ENCODE peak calls at places on chromosomes 2 and 18, in six cellular contexts. W is GM23248, K is hepatocyte, P is GM23338, B is neural progenitor cell, Y is endothelial cell of umbilical vein. S is an unnamed sample. For H3K4me1, the result is how much of the 10 kb centered on the place peaks cover.

GRCh38 chr18:74265546-74266098 is 26.1 kb downstream of the CYB5A start:
- DNase-seq in W (no peak), K (no peak), P (no peak), B (no peak), Y (no peak), S (no peak)

GRCh38 chr2:219056896-219057708 is 3.6 kb downstream of the IHH start:
- DNase-seq in W (peak), K (no peak), P (peak), B (peak), Y (no peak), S (no peak)

GRCh38 chr18:35485852-35486251 is 11.9 kb downstream of the INO80C start:
- DNase-seq in W (no peak), K (no peak), P (no peak), B (no peak), Y (no peak), S (no peak)

GRCh38 chr18:59712311-59712710 is 15.1 kb upstream of the CCBE1 start:
- DNase-seq in W (no peak), K (no peak), P (no peak), B (no peak), Y (no peak), S (peak)

GRCh38 chr2:48482774-48483173 is 47.2 kb upstream of the STON1 start:
- DNase-seq in W (no peak), K (no peak), P (no peak), B (no peak), Y (peak), S (no peak)

GRCh38 chr2:3174626-3175567 is 202.7 kb downstream of the EIPR1 start:
- DNase-seq in W (no peak), K (no peak), P (no peak), B (no peak), Y (no peak), S (no peak)

GRCh38 chr2:145654746-145655145 is 1134.8 kb upstream of the ZEB2 start:
- DNase-seq in W (peak), K (no peak), P (no peak), B (no peak), Y (no peak), S (no peak)

GRCh38 chr2:60530228-60530627 is 23.2 kb downstream of the BCL11A start:
- DNase-seq in W (no peak), K (peak), P (no peak), B (no peak), Y (no peak), S (no peak)

GRCh38 chr18:59799383-59800015 is 100.3 kb upstream of the PMAIP1 start:
- DNase-seq in W (no peak), K (no peak), P (no peak), B (no peak), Y (no peak), S (no peak)

GRCh38 chr18:46893360-46893759 is 23.9 kb downstream of the PIAS2 start:
- DNase-seq in W (no peak), K (no peak), P (no peak), B (no peak), Y (no peak), S (no peak)

GRCh38 chr18:12394428-12394827 is 13.3 kb upstream of the PRELID3A start:
- DNase-seq in W (peak), K (no peak), P (peak), B (peak), Y (peak), S (peak)

GRCh38 chr18:61896767-61897166 is 4.0 kb upstream of the RNF152 start:
- DNase-seq in W (peak), K (peak), P (no peak), B (peak), Y (peak), S (no peak)

GRCh38 chr2:85852979-85853498 is 35.8 kb downstream of the ST3GAL5 start:
- DNase-seq in W (peak), K (no peak), P (no peak), B (no peak), Y (no peak), S (no peak)

GRCh38 chr2:74525717-74526648 is at the start of gene DQX1:
- DNase-seq in W (peak), K (peak), P (peak), B (peak), Y (peak), S (peak)

GRCh38 chr2:98530114-98530513 is 78.2 kb downstream of the COA5 start:
- DNase-seq in W (no peak), K (no peak), P (no peak), B (peak), Y (no peak), S (no peak)

GRCh38 chr2:98212733-98213132 is 125.8 kb downstream of the VWA3B start:
- DNase-seq in W (no peak), K (no peak), P (no peak), B (no peak), Y (no peak), S (no peak)

GRCh38 chr2:55159037-55159651 is 72.9 kb downstream of the CLHC1 start:
- DNase-seq in W (no peak), K (no peak), P (no peak), B (no peak), Y (peak), S (no peak)

GRCh38 chr2:36389081-36389480 is 33.5 kb downstream of the CRIM1 start:
- DNase-seq in W (peak), K (peak), P (peak), B (no peak), Y (peak), S (peak)

GRCh38 chr2:74583504-74583903 is 29.0 kb downstream of the DOK1 start:
- DNase-seq in W (peak), K (no peak), P (peak), B (no peak), Y (no peak), S (no peak)

GRCh38 chr2:239927424-239927981 is 97.6 kb downstream of the NDUFA10 start:
- DNase-seq in W (peak), K (peak), P (no peak), B (no peak), Y (peak), S (peak)

GRCh38 chr2:40420478-40420877 is 31.4 kb downstream of the SLC8A1 start:
- DNase-seq in W (no peak), K (no peak), P (no peak), B (no peak), Y (no peak), S (no peak)

GRCh38 chr2:23445450-23445868 is 60.5 kb downstream of the KLHL29 start:
- DNase-seq in W (peak), K (no peak), P (no peak), B (no peak), Y (peak), S (peak)

GRCh38 chr2:216348909-216349308 is 23.4 kb downstream of the MARCHF4 start:
- DNase-seq in W (peak), K (no peak), P (no peak), B (no peak), Y (peak), S (no peak)

GRCh38 chr2:233436691-233437438 is 82.6 kb downstream of the DGKD start:
- DNase-seq in W (no peak), K (no peak), P (no peak), B (no peak), Y (no peak), S (no peak)

GRCh38 chr2:162069200-162069910 is 4.7 kb downstream of the DPP4 start:
- DNase-seq in W (no peak), K (no peak), P (no peak), B (no peak), Y (no peak), S (no peak)

GRCh38 chr18:24704921-24705620 is 244.6 kb downstream of the HRH4 start:
- DNase-seq in W (peak), K (no peak), P (no peak), B (no peak), Y (no peak), S (no peak)

GRCh38 chr2:217366996-217367395 is 507.1 kb upstream of the TNP1 start:
- DNase-seq in W (peak), K (no peak), P (no peak), B (no peak), Y (no peak), S (peak)

GRCh38 chr18:7221424-7222155 is 9.3 kb upstream of the LRRC30 start:
- DNase-seq in W (peak), K (peak), P (peak), B (peak), Y (peak), S (peak)

GRCh38 chr2:176159678-176160250 is 2.7 kb downstream of the HOXD3 start:
- DNase-seq in W (no peak), K (no peak), P (peak), B (peak), Y (no peak), S (no peak)
- TF ChIP-seq EZH2 in W (no peak), K (peak), P (peak), B (peak), Y (no peak), S (no peak)

GRCh38 chr2:238282861-238283738 is 5.3 kb downstream of the PER2 start:
- DNase-seq in W (no peak), K (no peak), P (no peak), B (no peak), Y (no peak), S (no peak)
- H3K4me1 ChIP-seq in W (under half), K (under half), P (under half), B (under half), Y (under half), S (under half)

GRCh38 chr2:208571764-208572131 is 165.2 kb downstream of the PTH2R start:
- DNase-seq in W (no peak), K (no peak), P (no peak), B (no peak), Y (no peak), S (no peak)

GRCh38 chr2:208568203-208568602 is 161.6 kb downstream of the PTH2R start:
- DNase-seq in W (no peak), K (no peak), P (no peak), B (no peak), Y (no peak), S (no peak)

GRCh38 chr2:208573559-208573958 is 167.0 kb downstream of the PTH2R start:
- DNase-seq in W (no peak), K (no peak), P (no peak), B (no peak), Y (no peak), S (no peak)

GRCh38 chr2:208570851-208571763 is 164.5 kb downstream of the PTH2R start:
- DNase-seq in W (peak), K (peak), P (peak), B (peak), Y (no peak), S (no peak)

GRCh38 chr2:208570066-208570465 is 163.5 kb downstream of the PTH2R start:
- DNase-seq in W (no peak), K (no peak), P (no peak), B (no peak), Y (no peak), S (no peak)
- H3K4me2 ChIP-seq in W (no peak), K (no peak), P (no peak), B (no peak), Y (no peak), S (no peak)

GRCh38 chr2:109494351-109494750 is 119.4 kb downstream of the SEPTIN10 start:
- DNase-seq in W (no peak), K (no peak), P (no peak), B (no peak), Y (no peak), S (no peak)

GRCh38 chr2:109497911-109498870 is 115.6 kb downstream of the SEPTIN10 start:
- DNase-seq in W (peak), K (no peak), P (no peak), B (no peak), Y (peak), S (no peak)

GRCh38 chr2:109497447-109497846 is 116.3 kb downstream of the SEPTIN10 start:
- DNase-seq in W (peak), K (no peak), P (no peak), B (no peak), Y (peak), S (no peak)

GRCh38 chr2:109493176-109493935 is 120.4 kb downstream of the SEPTIN10 start:
- DNase-seq in W (no peak), K (no peak), P (no peak), B (no peak), Y (no peak), S (no peak)

GRCh38 chr2:109494842-109495241 is 118.9 kb downstream of the SEPTIN10 start:
- DNase-seq in W (peak), K (no peak), P (no peak), B (no peak), Y (no peak), S (no peak)
- TF ChIP-seq EZH2 in W (no peak), K (no peak), P (no peak), B (no peak), Y (no peak), S (no peak)

DNA sequence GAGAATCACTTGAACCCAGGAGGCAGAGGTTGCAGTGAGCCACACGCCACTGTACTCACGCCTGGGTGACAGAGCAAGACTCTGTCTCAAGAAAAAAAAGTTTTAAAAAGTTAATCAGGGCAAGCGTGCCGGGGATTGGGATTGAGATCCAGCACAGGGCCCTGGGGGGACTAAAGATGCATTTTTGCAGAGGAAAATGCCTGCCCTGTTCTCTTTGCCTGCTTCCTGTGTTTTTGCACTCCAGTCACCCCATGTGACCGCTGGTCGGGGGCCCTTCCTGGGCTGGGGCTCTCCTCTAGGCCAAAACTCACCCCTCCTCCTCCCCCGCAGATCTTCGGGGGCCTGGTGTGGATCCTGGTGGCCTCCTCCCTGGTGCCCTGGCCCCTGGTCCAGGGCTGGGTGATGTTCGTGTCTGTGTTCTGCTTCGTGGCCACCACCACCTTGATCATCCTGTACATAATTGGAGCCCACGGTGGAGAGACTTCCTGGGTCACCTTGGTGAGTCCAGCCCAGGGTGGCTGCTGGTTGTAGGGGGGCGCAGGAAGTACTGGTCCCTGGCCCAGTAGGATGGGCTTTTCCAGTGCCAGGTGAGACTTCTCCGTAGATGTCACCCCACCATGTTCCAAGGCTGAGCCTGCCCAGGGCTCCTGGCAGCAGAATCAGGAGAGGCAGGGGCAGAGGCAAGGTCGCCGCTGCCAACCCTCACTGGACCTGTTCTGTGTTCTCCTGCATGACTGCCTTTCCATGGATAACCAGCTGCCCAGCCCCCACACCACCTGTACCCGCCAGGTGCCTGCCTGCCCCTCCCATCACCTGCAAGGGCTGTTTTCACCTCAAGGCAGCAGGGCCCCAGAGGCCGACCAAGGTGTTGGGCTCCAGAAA is 22.4 kb downstream of the MAL start:
- DNase-seq in W (no peak), K (no peak), P (no peak), B (no peak), Y (no peak), S (peak)
- H3K4me1 ChIP-seq in W (under half), K (under half), P (under half), B (under half), Y (under half), S (half or more)

GRCh38 chr2:203003716-203004115 is 11.0 kb upstream of the NBEAL1 start:
- DNase-seq in W (no peak), K (no peak), P (no peak), B (no peak), Y (no peak), S (no peak)

DNA sequence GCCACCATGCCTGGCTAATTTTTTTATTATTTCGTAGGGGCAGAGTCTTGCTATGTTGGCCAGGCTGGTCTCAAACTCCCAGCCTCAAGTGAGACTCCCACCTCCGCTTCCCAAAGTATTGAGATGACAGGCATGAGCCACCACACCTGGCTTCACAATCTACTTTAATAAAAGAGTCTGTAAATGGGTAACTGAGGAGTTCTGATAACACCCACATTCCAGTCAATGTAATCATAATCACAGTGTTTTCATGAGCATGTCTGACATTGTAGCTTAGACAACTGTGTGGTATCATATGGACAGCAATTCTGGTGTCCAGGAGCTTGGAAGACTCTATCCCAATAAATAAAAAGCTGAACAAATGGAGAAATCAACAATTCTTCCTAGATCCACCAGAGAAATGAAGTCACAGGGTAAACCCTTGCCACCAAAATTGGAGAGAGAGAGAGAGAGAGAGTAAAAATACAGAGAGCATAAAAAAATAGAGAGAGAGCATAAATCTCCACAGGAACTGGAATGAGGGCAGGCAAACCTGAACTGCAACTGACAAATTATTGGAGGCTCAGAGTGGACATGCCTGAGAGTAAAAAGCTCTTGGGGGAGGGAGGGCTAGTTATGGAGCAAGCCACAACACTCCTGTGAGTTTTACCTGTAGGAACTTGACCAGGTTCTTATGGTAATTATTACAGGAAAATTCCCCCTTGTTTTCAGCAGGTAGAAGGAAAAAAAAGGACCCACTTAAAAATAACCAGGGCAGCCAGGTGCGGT is 12.4 kb upstream of the NBEAL1 start:
- DNase-seq in W (no peak), K (peak), P (no peak), B (no peak), Y (no peak), S (no peak)
- H3K4me2 ChIP-seq in W (no peak), K (peak), P (no peak), B (no peak), Y (no peak), S (no peak)

GRCh38 chr2:70789304-70790078 is 952 bp downstream of the FIGLA start:
- DNase-seq in W (peak), K (peak), P (peak), B (peak), Y (peak), S (no peak)

GRCh38 chr2:70793450-70793849 is 3.0 kb upstream of the FIGLA start:
- DNase-seq in W (no peak), K (no peak), P (no peak), B (no peak), Y (no peak), S (no peak)

GRCh38 chr2:70795164-70795995 is 4.9 kb upstream of the FIGLA start:
- DNase-seq in W (no peak), K (no peak), P (no peak), B (no peak), Y (no peak), S (no peak)

GRCh38 chr2:70785137-70785911 is 5.1 kb downstream of the FIGLA start:
- DNase-seq in W (peak), K (peak), P (peak), B (peak), Y (peak), S (peak)

DNA sequence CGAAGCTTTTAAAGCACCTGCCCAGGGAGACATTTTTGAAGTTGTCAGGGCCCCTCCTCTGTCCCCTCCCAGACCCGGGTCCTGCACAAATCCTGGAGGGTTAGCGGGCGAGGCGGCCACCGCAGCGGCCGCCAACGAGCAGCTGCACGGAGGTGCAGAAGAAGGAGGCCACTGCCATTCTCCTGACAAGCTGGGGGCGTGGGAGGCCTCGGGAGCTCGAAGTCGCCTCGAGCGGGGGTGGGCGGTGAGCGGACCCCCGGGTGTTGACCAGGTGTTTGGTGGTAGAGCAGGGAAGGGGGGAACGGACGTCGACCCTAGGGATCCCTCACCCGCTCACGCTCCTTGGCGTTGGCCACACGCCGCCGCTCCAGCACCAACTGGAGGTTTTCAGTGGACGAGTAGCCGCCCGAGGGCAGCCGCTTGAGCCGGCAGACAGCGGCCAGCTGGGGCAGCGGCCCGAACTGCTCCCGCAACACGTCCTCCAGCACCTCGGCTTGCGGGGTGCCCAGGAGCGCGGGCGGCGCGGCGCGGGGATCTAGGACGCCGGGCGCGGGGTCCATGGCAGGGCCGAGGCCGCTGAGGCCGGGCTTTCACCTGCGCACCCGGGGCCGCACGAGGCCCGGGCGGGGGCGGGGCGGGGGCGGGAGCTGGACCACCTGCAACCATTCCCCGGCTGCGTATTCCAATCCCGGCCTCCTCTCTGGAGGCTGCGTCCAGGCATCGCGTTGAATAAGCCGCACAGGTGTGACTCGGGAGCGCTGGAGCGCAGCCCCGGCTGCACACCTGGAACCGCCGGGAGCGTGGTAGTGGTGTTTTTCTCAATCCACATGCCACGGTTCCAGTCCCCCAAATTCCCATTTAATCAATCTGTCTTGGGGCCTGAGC is at the start of gene FIGLA:
- DNase-seq in W (no peak), K (no peak), P (peak), B (peak), Y (peak), S (no peak)
- TF ChIP-seq EZH2 in W (peak), K (peak), P (no peak), B (peak), Y (peak), S (no peak)

DNA sequence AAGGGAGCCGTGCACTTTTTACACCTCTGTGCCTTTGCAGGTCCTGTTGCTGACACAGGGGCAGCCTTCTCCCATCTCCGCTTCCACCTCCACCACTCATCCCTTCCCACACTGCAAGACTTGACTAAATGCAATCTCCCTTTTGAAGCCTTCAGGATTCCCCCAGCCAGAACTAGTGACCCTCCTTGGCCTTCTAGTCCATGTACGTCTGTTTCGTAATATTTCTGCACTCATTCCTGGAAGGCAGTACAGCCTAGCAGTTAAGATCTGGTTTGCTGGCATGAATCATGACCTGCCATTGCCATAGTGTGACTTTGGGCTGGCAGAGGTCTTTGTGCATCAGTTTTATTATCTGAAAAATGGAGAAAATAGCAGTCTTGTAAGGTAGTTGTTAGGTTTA is 36.6 kb downstream of the NCK2 start:
- DNase-seq in W (no peak), K (no peak), P (no peak), B (no peak), Y (no peak), S (no peak)
- H3K4me1 ChIP-seq in W (under half), K (under half), P (under half), B (under half), Y (under half), S (under half)

S was measured in PC-9.